ENCODE peak calls at places on chromosomes 11 and 22, in ten cellular contexts. J, I, A, U, G, S, M, W, Q and F are unnamed samples.

GRCh38 chr22:25728064-25728463 is 13.9 kb upstream of the MYO18B start:
- DNase-seq in J (no peak), I (peak), A (peak), U (no peak), G (no peak), S (no peak), M (no peak), W (no peak), Q (no peak), F (no peak)

GRCh38 chr11:60195923-60196368 is 13.1 kb upstream of the MS4A6A start:
- DNase-seq in J (no peak), I (no peak), A (no peak), U (no peak), G (no peak), S (no peak), M (no peak), W (no peak), Q (no peak), F (no peak)

GRCh38 chr11:115418626-115419025 is 85.6 kb downstream of the CADM1 start:
- DNase-seq in J (no peak), I (no peak), A (no peak), U (no peak), G (no peak), S (no peak), M (no peak), W (no peak), Q (no peak), F (no peak)

GRCh38 chr22:35648066-35649025 is at the start of gene APOL6:
- DNase-seq in J (no peak), I (peak), A (no peak), U (peak), G (no peak), S (no peak), M (peak), W (peak), Q (no peak), F (peak)

GRCh38 chr11:118437736-118438125 is 1.4 kb downstream of the KMT2A start:
- DNase-seq in J (no peak), I (no peak), A (peak), U (no peak), G (peak), S (peak), M (no peak), W (peak), Q (peak), F (peak)

GRCh38 chr11:86069408-86070086 is 663 bp upstream of the PICALM start:
- DNase-seq in J (no peak), I (peak), A (peak), U (no peak), G (no peak), S (no peak), M (no peak), W (peak), Q (peak), F (no peak)

GRCh38 chr11:99370557-99371200 is 349.9 kb downstream of the CNTN5 start:
- DNase-seq in J (no peak), I (no peak), A (peak), U (no peak), G (peak), S (peak), M (no peak), W (peak), Q (no peak), F (no peak)

GRCh38 chr22:43884600-43885318 is 7.1 kb downstream of the PNPLA5 start:
- DNase-seq in J (peak), I (peak), A (peak), U (peak), G (peak), S (peak), M (peak), W (peak), Q (peak), F (no peak)

GRCh38 chr11:7965386-7965785 is at the start of gene NLRP10:
- DNase-seq in J (no peak), I (no peak), A (no peak), U (no peak), G (no peak), S (no peak), M (no peak), W (no peak), Q (no peak), F (no peak)

GRCh38 chr22:39431821-39432251 is 25.0 kb upstream of the MGAT3 start:
- DNase-seq in J (no peak), I (no peak), A (no peak), U (no peak), G (no peak), S (no peak), M (no peak), W (no peak), Q (no peak), F (no peak)

GRCh38 chr22:46547179-46547882 is 9.9 kb upstream of the CELSR1 start:
- DNase-seq in J (no peak), I (no peak), A (peak), U (no peak), G (no peak), S (no peak), M (no peak), W (no peak), Q (no peak), F (no peak)

GRCh38 chr11:61833926-61834277 is 5.8 kb downstream of the FADS2 start:
- DNase-seq in J (no peak), I (no peak), A (no peak), U (no peak), G (no peak), S (no peak), M (no peak), W (peak), Q (no peak), F (no peak)

GRCh38 chr22:46845281-46846153 is 83.1 kb downstream of the TBC1D22A start:
- DNase-seq in J (no peak), I (no peak), A (no peak), U (no peak), G (no peak), S (no peak), M (no peak), W (no peak), Q (no peak), F (no peak)

GRCh38 chr11:2039198-2039759 is 41.6 kb upstream of the H19 start:
- DNase-seq in J (no peak), I (no peak), A (no peak), U (no peak), G (no peak), S (no peak), M (no peak), W (no peak), Q (no peak), F (no peak)

GRCh38 chr11:2310073-2310785 is 8.4 kb downstream of the TSPAN32 start:
- DNase-seq in J (no peak), I (no peak), A (no peak), U (no peak), G (no peak), S (no peak), M (no peak), W (no peak), Q (no peak), F (no peak)

GRCh38 chr22:32995335-32995734 is 62.8 kb downstream of the SYN3 start:
- DNase-seq in J (no peak), I (no peak), A (no peak), U (no peak), G (no peak), S (no peak), M (no peak), W (no peak), Q (no peak), F (no peak)

GRCh38 chr11:119065369-119065768 is 2.2 kb upstream of the VPS11 start:
- DNase-seq in J (peak), I (peak), A (no peak), U (no peak), G (peak), S (no peak), M (peak), W (peak), Q (no peak), F (peak)

GRCh38 chr22:39518996-39519680 is 1.2 kb upstream of the ATF4 start:
- DNase-seq in J (no peak), I (no peak), A (peak), U (no peak), G (no peak), S (no peak), M (no peak), W (no peak), Q (no peak), F (no peak)

GRCh38 chr11:84722583-84723108 is 904.5 kb downstream of the DLG2 start:
- DNase-seq in J (no peak), I (no peak), A (peak), U (no peak), G (no peak), S (peak), M (no peak), W (peak), Q (no peak), F (no peak)

GRCh38 chr22:29009148-29009547 is 52.5 kb downstream of the C22orf31 start:
- DNase-seq in J (no peak), I (no peak), A (peak), U (no peak), G (no peak), S (no peak), M (no peak), W (no peak), Q (no peak), F (no peak)

GRCh38 chr11:57336111-57336666 is 497 bp upstream of the SSRP1 start:
- DNase-seq in J (no peak), I (no peak), A (no peak), U (no peak), G (no peak), S (no peak), M (no peak), W (no peak), Q (no peak), F (no peak)

GRCh38 chr22:48627203-48627602 is 1200.5 kb downstream of the BRD1 start:
- DNase-seq in J (no peak), I (no peak), A (no peak), U (no peak), G (no peak), S (no peak), M (no peak), W (no peak), Q (no peak), F (no peak)

GRCh38 chr22:19710020-19710768 is 4.1 kb upstream of the SEPTIN5 start:
- DNase-seq in J (no peak), I (no peak), A (no peak), U (no peak), G (no peak), S (no peak), M (no peak), W (peak), Q (no peak), F (no peak)

GRCh38 chr22:34877506-34877905 is 188.5 kb upstream of the ISX start:
- DNase-seq in J (no peak), I (no peak), A (no peak), U (no peak), G (no peak), S (no peak), M (no peak), W (no peak), Q (no peak), F (no peak)

GRCh38 chr11:103397369-103397768 is 288.1 kb downstream of the DYNC2H1 start:
- DNase-seq in J (no peak), I (no peak), A (no peak), U (no peak), G (no peak), S (no peak), M (no peak), W (no peak), Q (no peak), F (no peak)

GRCh38 chr22:22349455-22349836 is 104.9 kb downstream of the VPREB1 start:
- DNase-seq in J (no peak), I (no peak), A (no peak), U (no peak), G (no peak), S (no peak), M (no peak), W (no peak), Q (no peak), F (no peak)

GRCh38 chr22:41596776-41597634 is 7.4 kb upstream of the PMM1 start:
- DNase-seq in J (no peak), I (peak), A (peak), U (no peak), G (peak), S (peak), M (peak), W (peak), Q (no peak), F (no peak)

GRCh38 chr22:41532908-41533825 is 11.1 kb downstream of the POLR3H start:
- DNase-seq in J (peak), I (peak), A (peak), U (no peak), G (no peak), S (peak), M (peak), W (peak), Q (peak), F (peak)

GRCh38 chr11:64358536-64358906 is 441 bp upstream of the RPS6KA4 start:
- DNase-seq in J (no peak), I (no peak), A (no peak), U (no peak), G (no peak), S (no peak), M (no peak), W (no peak), Q (no peak), F (no peak)

GRCh38 chr11:15901790-15902189 is 454.6 kb downstream of the SOX6 start:
- DNase-seq in J (no peak), I (peak), A (no peak), U (no peak), G (no peak), S (no peak), M (no peak), W (no peak), Q (no peak), F (no peak)

GRCh38 chr22:26481694-26482093 is 1.9 kb downstream of the HPS4 start:
- DNase-seq in J (no peak), I (no peak), A (no peak), U (no peak), G (no peak), S (no peak), M (no peak), W (no peak), Q (no peak), F (no peak)

GRCh38 chr22:39997939-39998726 is 3.4 kb downstream of the FAM83F start:
- DNase-seq in J (no peak), I (peak), A (no peak), U (peak), G (peak), S (no peak), M (no peak), W (peak), Q (no peak), F (no peak)

GRCh38 chr11:4484310-4484709 is 1.9 kb downstream of the OR52K1 start:
- DNase-seq in J (no peak), I (no peak), A (no peak), U (no peak), G (no peak), S (no peak), M (no peak), W (no peak), Q (no peak), F (no peak)

GRCh38 chr11:92268546-92268945 is 43.9 kb downstream of the FAT3 start:
- DNase-seq in J (no peak), I (no peak), A (no peak), U (no peak), G (no peak), S (no peak), M (no peak), W (no peak), Q (no peak), F (no peak)

GRCh38 chr11:66478823-66479740 is 1.2 kb upstream of the DPP3 start:
- DNase-seq in J (no peak), I (peak), A (peak), U (peak), G (peak), S (no peak), M (peak), W (no peak), Q (no peak), F (no peak)

GRCh38 chr11:28919194-28919593 is 811.0 kb downstream of the METTL15 start:
- DNase-seq in J (no peak), I (no peak), A (no peak), U (no peak), G (no peak), S (no peak), M (no peak), W (no peak), Q (no peak), F (no peak)

GRCh38 chr11:46845740-46846509 is at the start of gene CKAP5:
- DNase-seq in J (peak), I (peak), A (peak), U (peak), G (peak), S (peak), M (peak), W (peak), Q (peak), F (peak)